ENCODE peak calls at places on chromosomes 6 and 20, in five cellular contexts. P is A549, A is psoas muscle, J is stomach, X is aorta. F is an unnamed sample. For H3K4me1, the result is how much of the 10 kb centered on the place peaks cover.

GRCh38 chr6:78910611-78911134 is 43.3 kb downstream of the IRAK1BP1 start:
- DNase-seq in X (peak), A (peak), P (no peak), J (no peak), F (peak)

GRCh38 chr20:36303020-36303595 is 3.0 kb upstream of the DLGAP4 start:
- DNase-seq in A (no peak), P (no peak), X (no peak), J (no peak), F (no peak)

GRCh38 chr6:82959385-82959941 is 106.2 kb downstream of the UBE3D start:
- DNase-seq in P (no peak), A (no peak), X (no peak), J (no peak), F (no peak)

GRCh38 chr6:35073211-35073610 is 67.9 kb downstream of the TCP11 start:
- DNase-seq in X (peak), P (no peak), A (peak), J (no peak), F (no peak)

GRCh38 chr20:54078296-54078695 is 7.9 kb upstream of the BCAS1 start:
- DNase-seq in P (no peak), J (no peak), X (no peak), A (no peak), F (no peak)

GRCh38 chr20:57618091-57618765 is 2.0 kb downstream of the ZBP1 start:
- DNase-seq in J (no peak), X (peak), A (no peak), P (peak), F (peak)

GRCh38 chr6:67047996-67048395 is 1341.0 kb upstream of the EYS start:
- DNase-seq in A (no peak), X (no peak), J (no peak), P (no peak), F (no peak)

GRCh38 chr6:127100510-127101140 is 17.8 kb upstream of the RSPO3 start:
- DNase-seq in P (no peak), A (no peak), X (no peak), J (no peak), F (no peak)

GRCh38 chr20:20604907-20605306 is 107.5 kb downstream of the RALGAPA2 start:
- DNase-seq in P (no peak), A (no peak), X (no peak), J (no peak), F (no peak)

GRCh38 chr20:4493386-4493785 is 228.3 kb upstream of the PRND start:
- DNase-seq in A (no peak), X (no peak), P (no peak), J (no peak), F (no peak)

GRCh38 chr20:38201356-38201755 is 36.3 kb upstream of the TGM2 start:
- DNase-seq in X (peak), A (peak), J (no peak), P (peak), F (no peak)

GRCh38 chr20:51387125-51387865 is 155.2 kb downstream of the NFATC2 start:
- DNase-seq in X (no peak), P (no peak), A (no peak), J (no peak), F (no peak)

GRCh38 chr6:89385156-89385667 is 26.9 kb downstream of the RRAGD start:
- DNase-seq in X (no peak), J (no peak), P (no peak), A (peak), F (no peak)

GRCh38 chr6:7919871-7920270 is 9.3 kb upstream of the TXNDC5 start:
- DNase-seq in X (no peak), J (no peak), A (no peak), P (no peak), F (no peak)

GRCh38 chr6:130421567-130421966 is 55.8 kb downstream of the TMEM200A start:
- DNase-seq in P (no peak), A (no peak), X (no peak), J (no peak), F (no peak)

GRCh38 chr6:89689732-89690131 is 51.2 kb upstream of the LYRM2 start:
- DNase-seq in P (no peak), A (no peak), X (no peak), J (no peak), F (no peak)

DNA sequence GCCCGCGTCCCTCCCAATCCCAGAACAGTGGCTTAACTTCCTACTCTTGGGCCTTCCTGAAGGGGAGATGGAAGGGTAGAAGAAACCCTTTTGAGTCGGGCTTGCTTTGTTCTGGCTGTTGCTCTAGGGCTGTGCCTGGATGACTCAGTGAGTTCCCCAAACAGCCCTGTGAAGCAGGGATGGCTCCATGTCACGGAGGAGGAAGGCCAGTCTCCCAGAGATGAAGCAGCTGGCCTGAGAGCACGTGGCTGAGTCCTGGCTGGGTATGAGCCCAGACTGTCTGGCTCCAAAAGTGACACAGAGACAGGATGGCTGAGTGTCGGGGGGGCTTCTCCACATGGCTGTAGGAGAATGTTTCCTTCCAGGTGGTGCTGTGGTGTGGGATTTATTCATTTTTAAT is 4.6 kb downstream of the SYTL3 start:
- DNase-seq in X (peak), A (peak), P (no peak), J (peak), F (no peak)
- H3K4me1 ChIP-seq in X (under half), A (under half), P (under half), J (under half), F (under half)

GRCh38 chr20:49661560-49662329 is 51.9 kb downstream of the B4GALT5 start:
- DNase-seq in J (no peak), P (no peak), A (no peak), X (no peak), F (no peak)
- H3K4me1 ChIP-seq in J (under half), P (half or more), A (half or more), X (under half), F (under half)

DNA sequence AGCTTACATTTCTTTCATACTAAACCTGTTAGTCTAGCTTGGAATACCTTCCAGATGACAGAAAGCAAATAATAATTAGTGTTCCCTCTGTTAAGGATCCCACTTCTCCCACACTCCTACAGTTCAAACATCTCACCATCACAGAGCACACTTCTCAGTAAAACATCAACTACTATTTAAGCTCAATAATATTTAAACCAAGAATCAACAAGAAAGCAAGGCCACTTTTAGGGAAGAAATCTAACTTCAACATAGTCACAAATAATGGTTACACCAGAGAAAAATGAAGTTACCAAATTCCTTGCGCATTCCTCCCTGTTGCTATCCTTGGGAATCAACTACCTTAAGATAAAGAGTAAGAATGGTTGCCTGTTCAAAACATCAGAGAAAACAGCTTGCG is 1.6 kb downstream of the SNX14 start:
- DNase-seq in X (no peak), J (no peak), P (no peak), A (no peak), F (peak)
- H3K4me1 ChIP-seq in X (under half), J (under half), P (under half), A (under half), F (under half)

DNA sequence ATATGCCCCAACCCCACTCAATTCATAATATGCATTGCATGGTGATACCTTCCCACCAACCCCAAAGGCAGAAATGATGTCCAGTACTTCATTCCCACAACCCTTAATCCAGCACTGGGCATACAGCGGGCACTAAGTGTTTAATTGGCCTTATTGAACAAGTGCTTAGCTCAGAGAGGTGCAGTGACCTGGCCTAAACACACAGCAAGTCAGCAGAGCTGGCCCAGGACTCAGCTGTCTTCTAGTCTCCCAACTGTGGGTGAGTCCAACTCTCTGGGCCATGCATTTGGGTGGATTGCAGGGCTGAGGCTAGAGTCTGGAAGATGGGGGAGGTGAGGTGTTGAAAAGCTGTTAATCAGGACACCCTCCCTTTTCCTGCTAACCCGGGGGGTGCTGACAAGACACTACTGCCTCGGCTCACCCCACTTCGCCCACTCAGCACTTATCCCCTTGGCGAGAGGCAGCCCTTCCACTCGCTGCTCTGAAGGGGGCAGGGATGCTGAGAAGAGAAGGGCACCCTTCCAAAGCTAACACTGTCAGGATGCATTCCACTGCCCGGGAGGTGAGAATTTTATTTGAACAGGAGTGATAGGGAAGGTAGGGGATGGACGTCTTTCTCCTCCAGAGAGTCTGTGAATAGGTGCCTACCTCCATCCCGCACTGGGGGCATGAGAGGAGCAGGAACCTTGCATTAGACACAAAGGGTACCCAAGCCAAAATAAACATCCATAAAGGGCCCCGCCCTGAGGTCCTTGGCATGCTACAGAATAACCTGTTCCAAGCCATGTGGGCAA is 14.2 kb downstream of the KCNK5 start:
- DNase-seq in J (peak), A (no peak), X (no peak), P (peak), F (no peak)
- H3K4me1 ChIP-seq in J (half or more), A (under half), X (under half), P (half or more), F (under half)

GRCh38 chr6:158559895-158560786 is at the start of gene TMEM181:
- DNase-seq in J (peak), A (peak), X (peak), P (peak), F (peak)
- H3K4me1 ChIP-seq in J (under half), A (under half), X (under half), P (under half), F (under half)

F was measured in Caco-2.